ENCODE peak calls at places on chromosomes 6 and 20, in ten cellular contexts. W is aorta; L is activated T-cell treated with anti-CD3 and anti-CD28 coated beads for 1 hour; C is transverse colon; J is Caco-2; V is MV-4-11; S is fibroblast of villous mesenchyme; M is stimulated activated CD4-positive, alpha-beta T cell treated with anti-CD3 and anti-CD28 coated beads, Interleukin-15, amount 100 ng/mL, for 24 hours; K is ELR; Z is EL. U is an unnamed sample.

GRCh38 chr6:36917541-36918193 is 31.9 kb downstream of the C6orf89 start:
- DNase-seq in W (peak), L (no peak), C (peak), J (no peak), V (no peak), S (peak), M (no peak), K (no peak), Z (peak), U (no peak)

GRCh38 chr20:51622004-51622874 is 79.7 kb upstream of the NFATC2 start:
- DNase-seq in W (no peak), L (no peak), C (no peak), J (no peak), V (no peak), S (no peak), M (no peak), K (peak), Z (peak), U (no peak)

GRCh38 chr6:46583081-46583480 is 69.5 kb downstream of the CYP39A1 start:
- DNase-seq in W (no peak), L (no peak), C (no peak), J (no peak), V (no peak), S (peak), M (no peak), K (no peak), Z (no peak), U (no peak)

GRCh38 chr20:6731951-6732580 is 35.4 kb upstream of the BMP2 start:
- DNase-seq in W (no peak), L (no peak), C (peak), J (no peak), V (no peak), S (no peak), M (no peak), K (no peak), Z (no peak), U (peak)

GRCh38 chr20:8837396-8837795 is 231.5 kb upstream of the PLCB4 start:
- DNase-seq in W (no peak), L (no peak), C (no peak), J (no peak), V (no peak), S (peak), M (no peak), K (peak), Z (peak), U (no peak)

GRCh38 chr20:49701313-49701731 is 12.4 kb downstream of the B4GALT5 start:
- DNase-seq in W (no peak), L (no peak), C (no peak), J (no peak), V (no peak), S (no peak), M (peak), K (peak), Z (peak), U (no peak)

GRCh38 chr20:58026361-58026760 is 202.1 kb downstream of the ANKRD60 start:
- DNase-seq in W (no peak), L (no peak), C (no peak), J (peak), V (no peak), S (no peak), M (no peak), K (peak), Z (no peak), U (no peak)

GRCh38 chr20:10522328-10522727 is 87.2 kb downstream of the SLX4IP start:
- DNase-seq in W (no peak), L (no peak), C (no peak), J (no peak), V (no peak), S (no peak), M (no peak), K (no peak), Z (no peak), U (no peak)

GRCh38 chr20:19688031-19688806 is 69.8 kb upstream of the RIN2 start:
- DNase-seq in W (peak), L (no peak), C (peak), J (peak), V (peak), S (peak), M (no peak), K (peak), Z (peak), U (no peak)

GRCh38 chr6:158414900-158415299 is 102.6 kb downstream of the TULP4 start:
- DNase-seq in W (no peak), L (no peak), C (no peak), J (no peak), V (no peak), S (peak), M (no peak), K (peak), Z (peak), U (no peak)

GRCh38 chr6:12537389-12537788 is 179.2 kb upstream of the PHACTR1 start:
- DNase-seq in W (no peak), L (no peak), C (no peak), J (no peak), V (no peak), S (peak), M (no peak), K (no peak), Z (no peak), U (no peak)

GRCh38 chr6:156828280-156828703 is 51.1 kb downstream of the ARID1B start:
- DNase-seq in W (no peak), L (no peak), C (no peak), J (no peak), V (peak), S (peak), M (peak), K (peak), Z (peak), U (no peak)

GRCh38 chr6:170450946-170451761 is 102.0 kb downstream of the PSMB1 start:
- DNase-seq in W (no peak), L (no peak), C (no peak), J (peak), V (no peak), S (no peak), M (no peak), K (no peak), Z (no peak), U (no peak)

GRCh38 chr20:63482021-63482587 is 9.6 kb upstream of the KCNQ2 start:
- DNase-seq in W (no peak), L (no peak), C (no peak), J (no peak), V (no peak), S (no peak), M (no peak), K (no peak), Z (no peak), U (no peak)

GRCh38 chr6:70413829-70414494 is 654 bp downstream of the FAM135A start:
- DNase-seq in W (peak), L (peak), C (no peak), J (no peak), V (peak), S (peak), M (peak), K (peak), Z (peak), U (peak)

GRCh38 chr20:44040202-44040915 is 125.7 kb downstream of the TOX2 start:
- DNase-seq in W (no peak), L (no peak), C (no peak), J (peak), V (no peak), S (no peak), M (no peak), K (no peak), Z (no peak), U (no peak)

GRCh38 chr6:47206626-47207025 is 103.1 kb downstream of the TNFRSF21 start:
- DNase-seq in W (no peak), L (no peak), C (no peak), J (no peak), V (no peak), S (peak), M (no peak), K (no peak), Z (no peak), U (no peak)

GRCh38 chr6:93021235-93021909 is 398.0 kb downstream of the EPHA7 start:
- DNase-seq in W (no peak), L (no peak), C (no peak), J (no peak), V (no peak), S (no peak), M (no peak), K (no peak), Z (no peak), U (no peak)

GRCh38 chr6:138107078-138107751 is at the start of gene PERP:
- DNase-seq in W (peak), L (peak), C (peak), J (peak), V (no peak), S (peak), M (peak), K (peak), Z (peak), U (peak)

GRCh38 chr20:41177636-41178035 is 40.3 kb downstream of the PLCG1 start:
- DNase-seq in W (peak), L (no peak), C (peak), J (peak), V (no peak), S (peak), M (no peak), K (peak), Z (peak), U (peak)

GRCh38 chr6:111846511-111847409 is 26.5 kb downstream of the FYN start:
- DNase-seq in W (no peak), L (no peak), C (no peak), J (no peak), V (no peak), S (no peak), M (no peak), K (no peak), Z (no peak), U (no peak)

GRCh38 chr6:147935656-147936055 is 407.0 kb upstream of the SASH1 start:
- DNase-seq in W (no peak), L (no peak), C (no peak), J (no peak), V (no peak), S (no peak), M (no peak), K (no peak), Z (no peak), U (no peak)